ENCODE peak calls at places on chromosomes 6 and 20, in five cellular contexts. K is bronchial epithelial cell, E is IMR-90, W is dorsolateral prefrontal cortex, I is mucosa of descending colon. U is an unnamed sample.

GRCh38 chr6:18492957-18493356 is 105.8 kb downstream of the RNF144B start:
- DNase-seq in I (no peak), W (no peak), E (no peak), K (no peak), U (no peak)

GRCh38 chr20:54708229-54708628 is 232.8 kb downstream of the DOK5 start:
- DNase-seq in W (no peak), E (no peak), I (no peak), K (no peak), U (no peak)

GRCh38 chr6:158780963-158781691 is 38.0 kb downstream of the EZR start:
- DNase-seq in K (peak), E (no peak), W (no peak), I (peak), U (no peak)

GRCh38 chr6:109496036-109496761 is 13.2 kb upstream of the ZBTB24 start:
- DNase-seq in I (no peak), K (no peak), W (no peak), E (no peak), U (no peak)

GRCh38 chr20:25269833-25270170 is 21.9 kb downstream of the PYGB start:
- DNase-seq in W (peak), I (no peak), K (no peak), E (no peak), U (no peak)

GRCh38 chr6:11754625-11755289 is 23.8 kb downstream of the ADTRP start:
- DNase-seq in E (peak), K (peak), W (no peak), I (no peak), U (no peak)

GRCh38 chr6:165799736-165800135 is 136.7 kb upstream of the PDE10A start:
- DNase-seq in I (no peak), K (no peak), E (no peak), W (no peak), U (no peak)

GRCh38 chr6:74671558-74672025 is 534.3 kb downstream of the COL12A1 start:
- DNase-seq in K (no peak), E (peak), W (no peak), I (no peak), U (no peak)

GRCh38 chr6:89970609-89971337 is 76.5 kb downstream of the GJA10 start:
- DNase-seq in E (peak), I (no peak), K (peak), W (peak), U (peak)

GRCh38 chr6:692356-692851 is 535 bp downstream of the EXOC2 start:
- DNase-seq in K (peak), I (peak), E (peak), W (peak), U (peak)

GRCh38 chr20:34269996-34270627 is 28.9 kb downstream of the ASIP start:
- DNase-seq in I (no peak), W (no peak), K (no peak), E (no peak), U (no peak)

GRCh38 chr20:9705722-9706476 is 133.0 kb downstream of the PAK5 start:
- DNase-seq in I (no peak), E (no peak), W (no peak), K (no peak), U (no peak)

GRCh38 chr6:1815827-1816452 is 206.2 kb downstream of the FOXC1 start:
- DNase-seq in K (no peak), I (no peak), E (no peak), W (no peak), U (no peak)
- TF ChIP-seq CTCF in K (no peak), I (no peak), E (no peak), W (no peak), U (no peak)

DNA sequence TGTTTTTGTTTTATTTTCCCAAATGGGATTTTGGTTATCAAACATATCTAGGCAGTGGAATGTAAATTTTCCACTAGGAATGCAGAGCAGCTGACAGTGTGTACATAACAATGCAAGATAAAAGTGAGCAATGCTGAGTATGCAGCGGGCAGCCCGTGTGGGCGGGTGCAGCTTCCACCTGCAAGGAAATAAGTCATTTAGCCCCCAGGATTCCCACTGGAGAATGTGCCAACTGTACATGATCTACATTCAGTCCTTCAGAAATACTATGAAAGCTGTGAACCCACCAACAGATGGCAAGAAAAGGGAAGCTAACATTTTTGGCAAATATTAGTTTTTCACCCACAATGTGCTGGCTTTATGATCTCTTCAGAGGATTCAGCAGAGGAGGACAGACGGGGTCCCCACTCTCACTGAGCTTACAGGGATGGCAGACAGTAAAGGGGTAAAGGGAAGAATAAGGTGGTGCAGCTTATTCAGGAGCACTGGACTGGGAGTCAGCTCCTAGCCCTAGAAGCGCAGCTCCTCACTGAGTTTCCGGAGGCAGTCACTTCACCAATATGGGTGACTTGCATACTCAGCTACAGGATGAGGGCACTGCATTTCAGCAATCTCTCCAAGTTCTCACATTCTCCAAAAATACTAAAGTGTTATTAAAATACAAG is 44.2 kb downstream of the DCDC2 start:
- DNase-seq in K (peak), E (peak), W (no peak), I (no peak), U (no peak)
- TF ChIP-seq CTCF in K (no peak), E (no peak), W (no peak), I (no peak), U (no peak)

GRCh38 chr6:128557086-128557485 is 36.7 kb upstream of the PTPRK start:
- DNase-seq in W (no peak), E (peak), K (no peak), I (no peak), U (no peak)

GRCh38 chr6:128558924-128559323 is 38.5 kb upstream of the PTPRK start:
- DNase-seq in I (no peak), E (no peak), W (no peak), K (no peak), U (no peak)

GRCh38 chr6:128558021-128558420 is 37.6 kb upstream of the PTPRK start:
- DNase-seq in E (no peak), K (no peak), W (no peak), I (no peak), U (no peak)

GRCh38 chr6:128554302-128554701 is 33.9 kb upstream of the PTPRK start:
- DNase-seq in I (no peak), W (no peak), E (no peak), K (peak), U (no peak)
- TF ChIP-seq CTCF in I (no peak), W (peak), E (peak), K (peak), U (peak)

GRCh38 chr6:127190552-127190951 is 72.1 kb downstream of the RSPO3 start:
- DNase-seq in I (no peak), W (no peak), K (peak), E (peak), U (no peak)
- TF ChIP-seq CTCF in I (no peak), W (peak), K (peak), E (peak), U (peak)

GRCh38 chr20:46348972-46349741 is 40.9 kb upstream of the CDH22 start:
- DNase-seq in K (peak), W (peak), I (peak), E (peak), U (peak)
- TF ChIP-seq CTCF in K (peak), W (peak), I (peak), E (peak), U (peak)

U was measured in progenitor cell of endocrine pancreas.